ENCODE peak calls at places on chromosomes 11 and 22, in four cellular contexts. A is hippocampal formation, V is activated T-cell treated with anti-CD3 and anti-CD28 coated beads for 48 hours, B is RCC 7860. W is an unnamed sample.

GRCh38 chr11:116773203-116774112 is 671 bp upstream of the BUD13 start:
- DNase-seq in V (no peak), A (no peak), B (no peak), W (peak; percentile 73)

GRCh38 chr11:75272821-75273301 is 32.3 kb downstream of the TPBGL start:
- DNase-seq in A (no peak), B (no peak), V (no peak), W (no peak)

GRCh38 chr11:30107899-30108298 is 91.1 kb upstream of the KCNA4 start:
- DNase-seq in V (no peak), A (no peak), B (peak; percentile 22), W (peak; percentile 62)

GRCh38 chr11:17778352-17778751 is 43.8 kb downstream of the KCNC1 start:
- DNase-seq in V (no peak), A (no peak), B (no peak), W (no peak)

GRCh38 chr22:31938258-31938657 is 6.1 kb upstream of the YWHAH start:
- DNase-seq in B (no peak), V (no peak), A (no peak), W (no peak)

GRCh38 chr11:130634981-130635473 is 186.6 kb downstream of the ADAMTS15 start:
- DNase-seq in B (peak; percentile 46), V (no peak), A (no peak), W (no peak)

GRCh38 chr22:20509344-20510047 is 2.1 kb downstream of the MED15 start:
- DNase-seq in A (peak; percentile 51), B (peak; percentile 87), V (peak; percentile 50), W (peak; percentile 89)

GRCh38 chr11:63667993-63668392 is 3.2 kb downstream of the ATL3 start:
- DNase-seq in B (peak; percentile 82), V (no peak), A (no peak), W (peak; percentile 93)

GRCh38 chr11:65125197-65126056 is 3.3 kb downstream of the MRPL49 start:
- DNase-seq in B (no peak), V (no peak), A (no peak), W (no peak)

GRCh38 chr11:9823887-9824385 is 160.1 kb downstream of the SWAP70 start:
- DNase-seq in V (no peak), B (no peak), A (no peak), W (no peak)

GRCh38 chr11:76756341-76756771 is 26.8 kb upstream of the TSKU start:
- DNase-seq in A (no peak), B (no peak), V (no peak), W (no peak)

GRCh38 chr22:43570531-43571144 is 158.8 kb downstream of the MPPED1 start:
- DNase-seq in A (no peak), B (no peak), V (no peak), W (no peak)

GRCh38 chr22:41401781-41402648 is 20.3 kb downstream of the TEF start:
- DNase-seq in B (no peak), A (peak; percentile 84), V (no peak), W (no peak)

GRCh38 chr22:22870577-22871398 is 16.8 kb upstream of the IGLL5 start:
- DNase-seq in V (no peak), B (no peak), A (no peak), W (no peak)

GRCh38 chr11:296976-297665 is 2.2 kb downstream of the IFITM5 start:
- DNase-seq in A (no peak), V (no peak), B (no peak), W (no peak)

GRCh38 chr22:39707351-39707750 is 136.8 kb downstream of the CACNA1I start:
- DNase-seq in A (no peak), B (no peak), V (no peak), W (no peak)

W was measured in RKO.